ENCODE peak calls at places on chromosomes 16 and 17, in ten cellular contexts. U is NCI-H82; W is NCI-H460; M is stimulated activated CD4-positive, alpha-beta T cell treated with anti-CD3 and anti-CD28 coated beads, Interleukin-15, amount 100 ng/mL, for 1 hour; K is ELR; Z is lower leg skin; N is ecto neural progenitor cell; P is esophagus muscularis mucosa; R is HFF-Myc; Q is immature natural killer cell. C is an unnamed sample.

GRCh38 chr17:70604854-70605253 is 435.5 kb downstream of the KCNJ2 start:
- DNase-seq in U (peak), W (no peak), Z (no peak), R (no peak), N (no peak), Q (no peak), K (peak), M (no peak), P (no peak), C (no peak)

GRCh38 chr17:7987112-7987893 is 15.1 kb upstream of the GUCY2D start:
- DNase-seq in W (no peak), U (no peak), Q (no peak), P (peak), R (no peak), K (no peak), M (no peak), Z (peak), N (no peak), C (no peak)

GRCh38 chr17:77496831-77497577 is 356.2 kb downstream of the SEC14L1 start:
- DNase-seq in R (no peak), P (no peak), Q (no peak), N (no peak), K (no peak), Z (peak), W (no peak), M (no peak), U (no peak), C (no peak)

GRCh38 chr16:63037761-63038562 is 1001.7 kb upstream of the CDH8 start:
- DNase-seq in K (no peak), U (no peak), M (no peak), W (no peak), N (no peak), R (no peak), Z (no peak), Q (no peak), P (no peak), C (no peak)

GRCh38 chr17:61299517-61300513 is 99.8 kb upstream of the TBX2 start:
- DNase-seq in Z (no peak), W (no peak), P (no peak), N (peak), M (no peak), Q (no peak), U (no peak), K (no peak), R (no peak), C (no peak)

GRCh38 chr16:22665048-22665797 is 148.7 kb upstream of the HS3ST2 start:
- DNase-seq in R (no peak), W (no peak), P (no peak), M (no peak), K (no peak), N (peak), Q (no peak), Z (no peak), U (no peak), C (no peak)

GRCh38 chr17:72666519-72666874 is 426.0 kb downstream of the SLC39A11 start:
- DNase-seq in R (peak), K (no peak), Q (no peak), U (no peak), P (no peak), N (no peak), M (no peak), Z (no peak), W (no peak), C (no peak)

GRCh38 chr16:84504420-84505248 is at the start of gene MEAK7:
- DNase-seq in N (peak), W (peak), M (peak), R (peak), U (peak), P (peak), K (peak), Z (peak), Q (peak), C (peak)

GRCh38 chr16:69732101-69732500 is 5.7 kb upstream of the NQO1 start:
- DNase-seq in M (no peak), N (no peak), K (no peak), W (no peak), U (no peak), R (no peak), P (no peak), Z (no peak), Q (no peak), C (no peak)

GRCh38 chr16:20938426-20938825 is 37.9 kb downstream of the LYRM1 start:
- DNase-seq in W (no peak), N (no peak), Z (no peak), M (no peak), P (no peak), K (peak), R (no peak), Q (no peak), U (no peak), C (peak)

GRCh38 chr17:39224778-39225307 is 902 bp downstream of the STAC2 start:
- DNase-seq in Z (no peak), P (no peak), R (no peak), Q (no peak), K (no peak), N (peak), U (no peak), M (no peak), W (no peak), C (no peak)

GRCh38 chr17:1018547-1018946 is 21.6 kb downstream of the TIMM22 start:
- DNase-seq in Z (no peak), N (no peak), K (no peak), U (no peak), P (no peak), M (no peak), R (no peak), Q (no peak), W (no peak), C (no peak)

GRCh38 chr16:57609541-57610401 is 18.7 kb upstream of the ADGRG1 start:
- DNase-seq in Z (peak), M (peak), P (no peak), K (no peak), W (no peak), N (peak), Q (peak), R (no peak), U (peak), C (no peak)

GRCh38 chr17:79393358-79394038 is 217.4 kb downstream of the RBFOX3 start:
- DNase-seq in R (peak), W (peak), P (peak), Q (peak), Z (peak), K (peak), M (peak), N (peak), U (peak), C (peak)

GRCh38 chr17:48241131-48241591 is 133.6 kb downstream of the SNX11 start:
- DNase-seq in Z (no peak), K (peak), M (no peak), W (no peak), R (peak), N (no peak), Q (no peak), P (no peak), U (no peak), C (peak)

GRCh38 chr17:47693667-47694017 is 319 bp upstream of the TBKBP1 start:
- DNase-seq in Q (peak), R (no peak), W (no peak), Z (peak), M (no peak), K (no peak), P (no peak), N (no peak), U (peak), C (no peak)

GRCh38 chr17:6574689-6575595 is 18.6 kb upstream of the PITPNM3 start:
- DNase-seq in Z (peak), R (peak), N (peak), P (no peak), W (no peak), K (peak), U (no peak), Q (no peak), M (no peak), C (no peak)

GRCh38 chr17:10613775-10614513 is 43.2 kb downstream of the MYH3 start:
- DNase-seq in Q (no peak), K (no peak), M (no peak), P (no peak), U (no peak), N (no peak), Z (peak), R (no peak), W (no peak), C (no peak)

GRCh38 chr17:51423421-51424160 is 163.2 kb downstream of the UTP18 start:
- DNase-seq in K (peak), P (no peak), R (no peak), M (no peak), Z (no peak), W (no peak), U (no peak), N (no peak), Q (no peak), C (no peak)

GRCh38 chr16:15055141-15056053 is 477 bp downstream of the NTAN1 start:
- DNase-seq in N (no peak), Z (peak), P (no peak), M (no peak), U (peak), W (no peak), R (no peak), K (peak), Q (peak), C (peak)

GRCh38 chr16:3058173-3059030 is 7.0 kb upstream of the IL32 start:
- DNase-seq in P (no peak), W (no peak), Z (no peak), K (peak), M (no peak), R (no peak), N (no peak), Q (no peak), U (peak), C (no peak)

GRCh38 chr17:10744509-10745000 is 14.7 kb upstream of the TMEM220 start:
- DNase-seq in U (no peak), P (no peak), K (no peak), N (no peak), M (no peak), Z (no peak), R (no peak), Q (no peak), W (no peak), C (no peak)